ENCODE peak calls at places on chromosomes 5 and 9, in seven cellular contexts. T is suprapubic skin, Q is neural progenitor cell, F is spleen, O is fibroblast of lung, B is stomach, N is neuronal stem cell. K is an unnamed sample.

GRCh38 chr5:144284036-144284435 is 113.4 kb downstream of the KCTD16 start:
- DNase-seq in T (no peak), Q (no peak), F (no peak), O (no peak), B (no peak), N (no peak), K (no peak)

GRCh38 chr5:160387445-160387844 is 12.4 kb downstream of the FAM200C start:
- DNase-seq in T (no peak), Q (no peak), F (no peak), O (no peak), B (no peak), N (no peak), K (no peak)

GRCh38 chr5:64344501-64344900 is 161.3 kb upstream of the RGS7BP start:
- DNase-seq in T (no peak), Q (no peak), F (no peak), O (no peak), B (no peak), N (no peak), K (no peak)

GRCh38 chr5:33231935-33232334 is 208.8 kb upstream of the TARS1 start:
- DNase-seq in T (no peak), Q (no peak), F (no peak), O (peak; percentile 41), B (no peak), N (no peak), K (no peak)

GRCh38 chr5:95644351-95645042 is 2.1 kb upstream of the RFESD start:
- DNase-seq in T (peak; percentile 78), Q (peak; percentile 60), F (no peak), O (peak; percentile 47), B (peak; percentile 64), N (peak; percentile 23), K (peak; percentile 63)

GRCh38 chr5:78331523-78332080 is 28.8 kb upstream of the SCAMP1 start:
- DNase-seq in T (no peak), Q (peak; percentile 69), F (no peak), O (no peak), B (no peak), N (peak; percentile 42), K (no peak)

GRCh38 chr5:181235323-181235688 is 8.4 kb downstream of the RACK1 start:
- DNase-seq in T (no peak), Q (no peak), F (no peak), O (no peak), B (no peak), N (no peak), K (no peak)

GRCh38 chr9:131831380-131832165 is 91.7 kb upstream of the RAPGEF1 start:
- DNase-seq in T (no peak), Q (no peak), F (no peak), O (no peak), B (no peak), N (no peak), K (no peak)

GRCh38 chr5:123746683-123747360 is 234.8 kb downstream of the CSNK1G3 start:
- DNase-seq in T (no peak), Q (no peak), F (no peak), O (no peak), B (no peak), N (no peak), K (no peak)

GRCh38 chr9:89848060-89849040 is 243.5 kb downstream of the GADD45G start:
- DNase-seq in T (peak; percentile 48), Q (no peak), F (peak; percentile 42), O (no peak), B (no peak), N (no peak), K (no peak)

GRCh38 chr5:172833691-172834569 is at the start of gene ERGIC1:
- DNase-seq in T (peak; percentile 94), Q (peak; percentile 86), F (peak; percentile 97), O (peak; percentile 81), B (peak; percentile 90), N (peak; percentile 58), K (peak; percentile 91)

GRCh38 chr5:132254321-132254977 is 3.0 kb upstream of the PDLIM4 start:
- DNase-seq in T (peak; percentile 83), Q (no peak), F (peak; percentile 43), O (no peak), B (peak; percentile 71), N (no peak), K (peak; percentile 11)

GRCh38 chr9:97388721-97389238 is 23.1 kb upstream of the TDRD7 start:
- DNase-seq in T (no peak), Q (no peak), F (no peak), O (no peak), B (no peak), N (no peak), K (no peak)

GRCh38 chr5:115601709-115602584 is at the start of gene TICAM2:
- DNase-seq in T (peak; percentile 83), Q (peak; percentile 76), F (peak; percentile 94), O (peak; percentile 83), B (peak; percentile 56), N (peak; percentile 47), K (peak; percentile 68)

GRCh38 chr5:3218916-3219650 is 376.5 kb upstream of the IRX1 start:
- DNase-seq in T (no peak), Q (no peak), F (peak; percentile 68), O (no peak), B (peak; percentile 11), N (no peak), K (no peak)

GRCh38 chr9:127796225-127796813 is 6.4 kb upstream of the FPGS start:
- DNase-seq in T (no peak), Q (no peak), F (no peak), O (peak; percentile 60), B (peak; percentile 58), N (no peak), K (no peak)

GRCh38 chr9:23851024-23851629 is 25.1 kb upstream of the ELAVL2 start:
- DNase-seq in T (no peak), Q (peak; percentile 81), F (peak; percentile 68), O (peak; percentile 25), B (no peak), N (peak; percentile 73), K (peak; percentile 12)

GRCh38 chr5:36638056-36638455 is 31.6 kb downstream of the SLC1A3 start:
- DNase-seq in T (no peak), Q (peak; percentile 7), F (no peak), O (no peak), B (no peak), N (no peak), K (no peak)

GRCh38 chr5:74149395-74149794 is 491.1 kb downstream of the ENC1 start:
- DNase-seq in T (no peak), Q (no peak), F (no peak), O (peak; percentile 93), B (peak; percentile 85), N (no peak), K (peak; percentile 17)

GRCh38 chr5:132557425-132557805 is 638 bp downstream of the RAD50 start:
- DNase-seq in T (no peak), Q (peak; percentile 56), F (peak; percentile 77), O (peak; percentile 41), B (peak; percentile 49), N (no peak), K (peak; percentile 76)

GRCh38 chr9:127783111-127783621 is 2.7 kb upstream of the CDK9 start:
- DNase-seq in T (peak; percentile 89), Q (peak; percentile 40), F (peak; percentile 96), O (no peak), B (peak; percentile 57), N (no peak), K (peak; percentile 70)

DNA sequence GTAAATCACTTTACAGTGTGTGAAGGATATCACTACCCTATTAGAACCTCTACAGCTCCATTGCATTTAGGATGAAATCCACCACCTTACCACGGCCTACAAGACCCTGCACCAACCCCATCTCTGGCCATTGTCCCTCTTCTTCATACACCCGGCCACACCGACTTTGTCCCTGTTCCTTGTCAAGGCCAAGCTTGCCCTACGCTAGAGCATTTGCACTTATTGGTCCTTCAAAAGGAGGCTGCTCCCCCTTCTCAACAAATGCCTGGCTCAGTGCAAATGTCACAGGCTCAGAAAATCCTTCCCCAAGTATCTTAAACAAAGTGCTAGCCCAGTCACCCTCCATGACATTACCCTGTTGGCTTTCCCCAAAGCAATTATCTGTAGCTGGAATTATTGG is 4.1 kb upstream of the HRH2 start:
- DNase-seq in T (no peak), Q (no peak), F (no peak), O (no peak), B (no peak), N (no peak), K (no peak)
- H3K4me1 ChIP-seq in T (peaks cover 13% of the 10 kb centered on the region), Q (peaks cover 2% of the 10 kb centered on the region), F (peaks cover 6% of the 10 kb centered on the region), O (no peaks in the 10 kb centered on the region), B (peaks cover 20% of the 10 kb centered on the region), N (peaks cover 4% of the 10 kb centered on the region), K (peaks cover 8% of the 10 kb centered on the region)

GRCh38 chr9:137606734-137607138 is 1.2 kb downstream of the ARRDC1 start:
- DNase-seq in T (no peak), Q (no peak), F (peak; percentile 90), O (no peak), B (peak; percentile 38), N (no peak), K (no peak)
- H3K27ac ChIP-seq in T (peak overlapping the region; percentile 92), Q (no peak overlapping the region), F (no peak overlapping the region), O (no peak overlapping the region), B (peak overlapping the region; percentile 93), N (no peak overlapping the region), K (peak overlapping the region; percentile 93)

GRCh38 chr5:150464554-150465012 is 15.0 kb upstream of the RPS14 start:
- DNase-seq in T (no peak), Q (no peak), F (no peak), O (peak; percentile 22), B (no peak), N (no peak), K (no peak)

GRCh38 chr5:150469718-150470470 is 20.4 kb upstream of the RPS14 start:
- DNase-seq in T (no peak), Q (no peak), F (no peak), O (peak; percentile 99), B (no peak), N (no peak), K (no peak)

GRCh38 chr5:150465926-150466325 is 16.4 kb upstream of the RPS14 start:
- DNase-seq in T (no peak), Q (no peak), F (peak; percentile 77), O (no peak), B (no peak), N (no peak), K (no peak)

GRCh38 chr5:150473673-150474358 is 24.3 kb upstream of the RPS14 start:
- DNase-seq in T (no peak), Q (peak; percentile 80), F (no peak), O (peak; percentile 98), B (no peak), N (no peak), K (no peak)

DNA sequence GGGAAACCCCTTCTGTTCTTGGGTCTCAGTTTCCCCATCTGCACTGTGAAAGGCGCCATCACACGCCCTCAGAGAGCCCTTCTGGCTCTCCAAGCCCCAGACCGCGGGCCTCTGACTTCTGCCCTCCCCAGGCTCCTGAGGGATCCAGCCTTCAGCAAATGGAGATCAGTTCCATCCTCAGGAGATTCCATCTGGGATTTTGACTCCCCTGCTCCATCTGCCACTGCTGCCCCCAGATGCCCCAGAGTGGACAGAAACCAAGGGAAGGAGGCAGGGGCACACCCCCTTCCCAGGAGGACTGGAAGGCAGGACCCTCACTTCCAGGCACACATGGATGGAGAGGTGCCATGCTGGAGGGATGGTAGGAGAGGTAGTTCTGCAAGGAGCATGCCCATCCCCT is 18.7 kb upstream of the RPS14 start:
- DNase-seq in T (no peak), Q (no peak), F (no peak), O (no peak), B (no peak), N (no peak), K (no peak)
- H3K4me1 ChIP-seq in T (peaks cover 25% of the 10 kb centered on the region), Q (peaks cover 5% of the 10 kb centered on the region), F (peaks cover 16% of the 10 kb centered on the region), O (peaks cover 26% of the 10 kb centered on the region), B (no peaks in the 10 kb centered on the region), N (peaks cover 9% of the 10 kb centered on the region), K (no peaks in the 10 kb centered on the region)

GRCh38 chr5:68332546-68332945 is 117.0 kb downstream of the PIK3R1 start:
- DNase-seq in T (no peak), Q (no peak), F (no peak), O (no peak), B (no peak), N (no peak), K (no peak)
- H3K27ac ChIP-seq in T (no peak overlapping the region), Q (no peak overlapping the region), F (no peak overlapping the region), O (no peak overlapping the region), B (no peak overlapping the region), N (no peak overlapping the region), K (no peak overlapping the region)

K was measured in transverse colon.